ENCODE peak calls at places on chromosomes 12 and 14, in eight cellular contexts. C is left cardiac atrium, Q is IMR-90, L is mesendoderm, J is H9, A is head of caudate nucleus, H is NCI-H460, E is HT1080. D is an unnamed sample.

GRCh38 chr12:39239484-39240143 is 203.3 kb downstream of the KIF21A start:
- DNase-seq in J (no peak), H (no peak), E (no peak), Q (no peak), C (no peak), L (peak; percentile 13), A (no peak), D (no peak)

GRCh38 chr12:105256921-105257320 is 20.9 kb upstream of the APPL2 start:
- DNase-seq in L (no peak), J (no peak), Q (peak; percentile 89), E (peak; percentile 47), H (no peak), A (no peak), C (no peak), D (no peak)

GRCh38 chr12:123096159-123096558 is 54.7 kb downstream of the PITPNM2 start:
- DNase-seq in L (no peak), A (no peak), C (no peak), J (no peak), E (no peak), H (no peak), Q (no peak), D (no peak)

GRCh38 chr12:122834229-122834920 is 882 bp upstream of the HIP1R start:
- DNase-seq in L (peak; percentile 82), H (peak; percentile 27), A (peak; percentile 56), C (no peak), J (peak; percentile 90), Q (peak; percentile 44), E (peak; percentile 70), D (peak; percentile 73)

GRCh38 chr12:51531982-51532497 is 59.0 kb upstream of the SCN8A start:
- DNase-seq in A (peak; percentile 76), H (peak; percentile 76), L (peak; percentile 90), E (peak; percentile 74), C (peak; percentile 71), Q (peak; percentile 76), J (peak; percentile 95), D (peak; percentile 81)

GRCh38 chr14:53850714-53851296 is 105.8 kb downstream of the BMP4 start:
- DNase-seq in C (no peak), L (peak; percentile 53), Q (peak; percentile 39), A (no peak), E (peak; percentile 66), J (no peak), H (peak; percentile 3), D (peak; percentile 36)

GRCh38 chr12:121872546-121873223 is 14.0 kb upstream of the HPD start:
- DNase-seq in C (peak; percentile 55), A (no peak), Q (peak; percentile 99), H (no peak), L (no peak), E (peak; percentile 71), J (no peak), D (peak; percentile 32)

GRCh38 chr12:94874986-94875312 is 128.5 kb downstream of the NDUFA12 start:
- DNase-seq in E (no peak), Q (no peak), H (no peak), A (no peak), C (no peak), L (no peak), J (no peak), D (no peak)

GRCh38 chr12:19752712-19753111 is 313.4 kb downstream of the AEBP2 start:
- DNase-seq in A (no peak), C (no peak), H (no peak), J (no peak), E (peak; percentile 31), Q (peak; percentile 23), L (peak; percentile 7), D (no peak)

GRCh38 chr14:104521816-104522745 is 57.5 kb upstream of the C14orf180 start:
- DNase-seq in A (no peak), H (no peak), J (peak; percentile 11), E (no peak), Q (no peak), L (no peak), C (no peak), D (no peak)

GRCh38 chr12:31874961-31875608 is 84.1 kb upstream of the RESF1 start:
- DNase-seq in L (peak; percentile 84), E (peak; percentile 70), Q (peak; percentile 83), A (no peak), H (no peak), J (peak; percentile 56), C (peak; percentile 56), D (peak; percentile 25)

GRCh38 chr12:102294568-102294967 is 96.9 kb upstream of the PMCH start:
- DNase-seq in Q (no peak), L (no peak), H (no peak), C (no peak), J (no peak), A (no peak), E (no peak), D (no peak)

GRCh38 chr14:68924392-68925158 is 54.5 kb downstream of the ACTN1 start:
- DNase-seq in J (no peak), Q (no peak), L (peak; percentile 85), E (no peak), H (no peak), C (no peak), A (no peak), D (peak; percentile 56)

GRCh38 chr12:116287850-116288301 is 10.4 kb upstream of the MED13L start:
- DNase-seq in Q (no peak), C (no peak), J (no peak), L (no peak), A (no peak), E (no peak), H (no peak), D (no peak)

GRCh38 chr12:126989532-126989931 is 1277.4 kb upstream of the TMEM132C start:
- DNase-seq in J (no peak), H (no peak), E (no peak), C (no peak), Q (no peak), A (no peak), L (no peak), D (no peak)

GRCh38 chr12:54301428-54302045 is 722 bp upstream of the NFE2 start:
- DNase-seq in C (no peak), A (no peak), E (no peak), J (peak; percentile 73), Q (no peak), L (peak; percentile 75), H (no peak), D (no peak)

GRCh38 chr12:117072736-117073475 is 26.3 kb downstream of the TESC start:
- DNase-seq in J (no peak), A (no peak), E (no peak), Q (no peak), H (no peak), L (no peak), C (no peak), D (no peak)

GRCh38 chr12:105843989-105844768 is 294.6 kb downstream of the NUAK1 start:
- DNase-seq in A (no peak), L (no peak), H (no peak), Q (peak; percentile 29), J (no peak), C (no peak), E (no peak), D (no peak)

GRCh38 chr12:44647891-44648690 is 228.0 kb downstream of the NELL2 start:
- DNase-seq in E (no peak), L (no peak), C (no peak), A (no peak), H (no peak), Q (no peak), J (no peak), D (no peak)

GRCh38 chr12:108814462-108815211 is 42.7 kb downstream of the SSH1 start:
- DNase-seq in H (no peak), E (no peak), A (no peak), Q (no peak), C (no peak), L (no peak), J (no peak), D (no peak)

GRCh38 chr12:91687052-91688017 is 458.3 kb downstream of the BTG1 start:
- DNase-seq in E (peak; percentile 67), A (no peak), Q (no peak), C (no peak), H (no peak), L (no peak), J (no peak), D (no peak)

GRCh38 chr12:80161612-80162011 is 62.3 kb downstream of the OTOGL start:
- DNase-seq in Q (no peak), A (no peak), J (no peak), C (no peak), L (no peak), E (no peak), H (no peak), D (no peak)

GRCh38 chr12:132430838-132431826 is 58.8 kb upstream of the FBRSL1 start:
- DNase-seq in J (no peak), H (no peak), L (peak; percentile 12), C (no peak), A (no peak), E (no peak), Q (no peak), D (no peak)

GRCh38 chr14:99520571-99521081 is 39.4 kb downstream of the CCNK start:
- DNase-seq in H (no peak), Q (no peak), L (peak; percentile 56), J (no peak), A (no peak), E (no peak), C (no peak), D (no peak)

GRCh38 chr12:14602128-14602527 is 34.4 kb upstream of the PLBD1 start:
- DNase-seq in E (no peak), H (no peak), A (no peak), L (no peak), J (no peak), C (no peak), Q (no peak), D (no peak)

GRCh38 chr14:49017451-49017850 is 568.7 kb downstream of the RPS29 start:
- DNase-seq in L (no peak), C (no peak), J (no peak), Q (no peak), E (no peak), H (no peak), A (no peak), D (no peak)

GRCh38 chr12:119631930-119632678 is 35.8 kb upstream of the PRKAB1 start:
- DNase-seq in J (no peak), L (no peak), A (no peak), H (no peak), C (no peak), E (peak; percentile 70), Q (no peak), D (no peak)

GRCh38 chr12:19643635-19644034 is 204.3 kb downstream of the AEBP2 start:
- DNase-seq in A (no peak), H (peak; percentile 46), L (peak; percentile 96), Q (peak; percentile 68), J (peak; percentile 73), E (peak; percentile 17), C (no peak), D (peak; percentile 11)

GRCh38 chr14:92792885-92793284 is 1.2 kb upstream of the GOLGA5 start:
- DNase-seq in C (no peak), L (peak; percentile 59), A (peak; percentile 14), J (no peak), H (no peak), E (peak; percentile 23), Q (no peak), D (no peak)

GRCh38 chr12:111937429-111937828 is 75.5 kb downstream of the TMEM116 start:
- DNase-seq in E (no peak), J (no peak), H (no peak), Q (peak; percentile 67), A (no peak), L (no peak), C (no peak), D (no peak)

GRCh38 chr14:70789361-70789760 is 20.0 kb downstream of the MAP3K9 start:
- DNase-seq in Q (peak; percentile 70), A (no peak), J (no peak), C (peak; percentile 32), E (peak; percentile 85), L (no peak), H (no peak), D (peak; percentile 56)

GRCh38 chr14:39381366-39381765 is 50.9 kb downstream of the FBXO33 start:
- DNase-seq in E (no peak), A (no peak), H (no peak), L (no peak), C (no peak), J (no peak), Q (no peak), D (no peak)

GRCh38 chr14:55470025-55470424 is 29.6 kb upstream of the TBPL2 start:
- DNase-seq in Q (no peak), C (no peak), H (no peak), E (no peak), A (no peak), J (no peak), L (no peak), D (no peak)

GRCh38 chr14:54300881-54301280 is 95.9 kb upstream of the CDKN3 start:
- DNase-seq in J (no peak), H (no peak), Q (no peak), L (no peak), C (no peak), A (no peak), E (no peak), D (no peak)